ENCODE peak calls at places on chromosomes 6 and 20, in ten cellular contexts. L is heart right ventricle; D is naive thymus-derived CD4-positive, alpha-beta T cell; N is lower lobe of right lung; Y is HCT116; K is PC-9; W is lower leg skin; M is breast epithelium; Q is GM12865; A is tibial nerve. B is an unnamed sample.

GRCh38 chr20:33992923-33993799 is 550 bp upstream of the RALY start:
- DNase-seq in A (peak), Y (peak), L (peak), K (peak), Q (peak), N (peak), W (peak), M (peak), D (peak), B (peak)

GRCh38 chr6:10451828-10452509 is 37.1 kb upstream of the TFAP2A start:
- DNase-seq in M (peak), Y (peak), D (no peak), A (no peak), W (peak), N (peak), Q (no peak), K (peak), L (no peak), B (peak)

GRCh38 chr6:2183235-2183634 is 62.2 kb downstream of the GMDS start:
- DNase-seq in N (no peak), D (no peak), K (no peak), Y (no peak), L (no peak), M (no peak), Q (no peak), W (no peak), A (no peak), B (no peak)

GRCh38 chr6:42896178-42896719 is 16.8 kb downstream of the RPL7L1 start:
- DNase-seq in W (no peak), Q (no peak), N (no peak), M (no peak), L (no peak), D (no peak), A (no peak), K (no peak), Y (no peak), B (no peak)

GRCh38 chr20:52859156-52859887 is 112.8 kb upstream of the TSHZ2 start:
- DNase-seq in N (no peak), D (no peak), W (no peak), A (no peak), L (no peak), M (no peak), K (no peak), Y (no peak), Q (no peak), B (no peak)

GRCh38 chr6:158060447-158061360 is 79.0 kb downstream of the SYNJ2 start:
- DNase-seq in D (peak), W (peak), Y (no peak), K (peak), Q (no peak), M (peak), N (peak), A (peak), L (peak), B (peak)

GRCh38 chr6:75169689-75170088 is 36.2 kb downstream of the COL12A1 start:
- DNase-seq in D (no peak), N (no peak), W (no peak), L (no peak), M (no peak), Y (no peak), K (no peak), A (no peak), Q (no peak), B (no peak)

GRCh38 chr6:46271728-46272127 is 100.9 kb upstream of the ENPP5 start:
- DNase-seq in D (no peak), A (no peak), N (no peak), K (no peak), Q (no peak), Y (no peak), L (no peak), W (no peak), M (no peak), B (no peak)

GRCh38 chr6:75349262-75349984 is 64.8 kb upstream of the TMEM30A start:
- DNase-seq in W (no peak), L (peak), Q (peak), M (no peak), A (no peak), D (no peak), K (no peak), Y (no peak), N (peak), B (peak)

GRCh38 chr20:62119591-62120364 is 2.5 kb upstream of the LSM14B start:
- DNase-seq in A (no peak), L (peak), D (no peak), M (no peak), Y (no peak), N (peak), K (no peak), Q (no peak), W (no peak), B (peak)

GRCh38 chr20:1377341-1377871 is 15.4 kb downstream of the FKBP1A start:
- DNase-seq in Y (no peak), M (no peak), K (no peak), A (no peak), W (no peak), L (no peak), D (no peak), N (no peak), Q (peak), B (no peak)

GRCh38 chr20:36152266-36152665 is 2.3 kb upstream of the EPB41L1 start:
- DNase-seq in K (no peak), D (no peak), M (no peak), L (peak), W (no peak), Y (no peak), A (no peak), N (no peak), Q (no peak), B (no peak)

GRCh38 chr6:112579601-112580000 is 232.5 kb downstream of the RFPL4B start:
- DNase-seq in A (no peak), K (no peak), W (no peak), N (no peak), Q (no peak), Y (no peak), D (no peak), M (no peak), L (no peak), B (no peak)

GRCh38 chr6:33417127-33417902 is 592 bp downstream of the CUTA start:
- DNase-seq in D (no peak), Y (no peak), N (no peak), M (no peak), Q (peak), L (no peak), K (no peak), A (no peak), W (no peak), B (no peak)

GRCh38 chr20:10508060-10508459 is 73.0 kb downstream of the SLX4IP start:
- DNase-seq in D (no peak), Q (no peak), M (no peak), N (no peak), Y (peak), K (no peak), W (no peak), A (no peak), L (no peak), B (no peak)

GRCh38 chr6:105824732-105825131 is 261.4 kb upstream of the PRDM1 start:
- DNase-seq in K (no peak), L (no peak), M (no peak), A (no peak), D (no peak), Q (peak), W (no peak), N (no peak), Y (no peak), B (no peak)

GRCh38 chr20:1373614-1374013 is 19.2 kb downstream of the FKBP1A start:
- DNase-seq in D (no peak), M (no peak), L (no peak), K (no peak), Q (no peak), Y (no peak), A (no peak), N (no peak), W (no peak), B (no peak)

GRCh38 chr6:53566755-53567154 is 21.9 kb upstream of the GCLC start:
- DNase-seq in N (no peak), M (no peak), A (no peak), W (no peak), K (no peak), D (no peak), Y (no peak), Q (no peak), L (no peak), B (no peak)

GRCh38 chr20:46931699-46932098 is 37.1 kb downstream of the EYA2 start:
- DNase-seq in M (no peak), K (no peak), N (no peak), L (no peak), A (peak), D (no peak), Y (no peak), W (peak), Q (no peak), B (no peak)

GRCh38 chr20:44066645-44067606 is 120.1 kb downstream of the JPH2 start:
- DNase-seq in M (peak), L (no peak), W (peak), Q (no peak), Y (no peak), N (no peak), K (no peak), D (no peak), A (no peak), B (no peak)

GRCh38 chr6:146700078-146700686 is 101.4 kb downstream of the ADGB start:
- DNase-seq in N (no peak), K (peak), Y (peak), A (peak), D (peak), M (peak), Q (peak), L (no peak), W (peak), B (peak)

GRCh38 chr20:57790176-57790575 is 80.4 kb upstream of the PMEPA1 start:
- DNase-seq in Q (no peak), L (no peak), D (no peak), N (no peak), Y (no peak), W (no peak), M (no peak), A (no peak), K (no peak), B (peak)

GRCh38 chr6:139919107-139920026 is 544.9 kb upstream of the CITED2 start:
- DNase-seq in Q (no peak), L (no peak), N (no peak), W (no peak), Y (no peak), K (no peak), D (no peak), A (no peak), M (no peak), B (no peak)

GRCh38 chr20:20317195-20318113 is 50.5 kb upstream of the INSM1 start:
- DNase-seq in W (no peak), A (no peak), L (no peak), Q (peak), N (no peak), M (no peak), K (no peak), Y (no peak), D (no peak), B (peak)

GRCh38 chr20:3213226-3213625 is 3.9 kb downstream of the ITPA start:
- DNase-seq in N (no peak), K (no peak), A (no peak), Q (no peak), M (no peak), W (no peak), Y (no peak), L (no peak), D (no peak), B (no peak)

GRCh38 chr20:3209023-3209945 is at the start of gene ITPA:
- DNase-seq in M (no peak), W (peak), N (peak), K (peak), Q (peak), A (no peak), Y (no peak), D (peak), L (peak), B (peak)

GRCh38 chr20:3209946-3210317 is 634 bp downstream of the ITPA start:
- DNase-seq in A (no peak), Y (no peak), K (no peak), Q (peak), M (no peak), D (peak), W (no peak), L (no peak), N (no peak), B (no peak)

GRCh38 chr20:3210346-3210745 is 1.0 kb downstream of the ITPA start:
- DNase-seq in M (no peak), A (no peak), Y (no peak), K (no peak), L (no peak), N (no peak), D (no peak), Q (no peak), W (no peak), B (no peak)
- H3K4me3 ChIP-seq in M (peak), A (peak), Y (peak), K (peak), L (peak), N (peak), D (peak), Q (peak), W (no peak), B (peak)

DNA sequence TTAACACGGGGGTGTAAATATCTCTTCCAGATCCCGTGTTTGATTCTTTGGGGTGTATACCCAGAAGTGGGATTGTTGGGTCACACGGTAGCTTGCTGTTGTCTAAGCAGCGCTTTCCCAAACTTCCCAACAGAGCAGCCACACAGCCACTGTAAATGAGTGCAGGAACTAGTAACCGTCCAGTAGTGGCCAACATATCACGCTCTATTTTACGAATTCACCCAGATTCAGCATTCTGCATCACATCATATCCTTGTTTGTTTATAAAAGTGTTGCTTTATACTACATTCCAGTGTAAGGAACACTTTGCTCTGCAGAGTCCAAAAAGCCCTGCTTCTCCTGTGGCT is 216.1 kb upstream of the ECI2 start:
- DNase-seq in M (no peak), A (no peak), L (no peak), K (no peak), Q (no peak), Y (no peak), W (no peak), D (no peak), N (no peak), B (no peak)
- H3K4me3 ChIP-seq in M (peak), A (peak), L (peak), K (peak), Q (no peak), Y (peak), W (no peak), D (no peak), N (no peak), B (no peak)

GRCh38 chr6:170087946-170088348 is 202.9 kb downstream of the DLL1 start:
- DNase-seq in N (peak), L (no peak), K (no peak), A (no peak), Y (no peak), M (no peak), Q (peak), W (no peak), D (peak), B (peak)
- H3K4me3 ChIP-seq in N (peak), L (peak), K (no peak), A (peak), Y (no peak), M (no peak), Q (peak), W (no peak), D (peak), B (peak)

GRCh38 chr6:52489881-52490280 is 69.7 kb downstream of the EFHC1 start:
- DNase-seq in N (no peak), A (no peak), Q (no peak), M (no peak), K (no peak), W (no peak), Y (no peak), D (no peak), L (no peak), B (no peak)
- H3K4me3 ChIP-seq in N (no peak), A (no peak), Q (no peak), M (no peak), K (no peak), W (no peak), Y (no peak), D (no peak), L (no peak), B (no peak)

GRCh38 chr6:45215759-45216158 is 112.4 kb upstream of the RUNX2 start:
- DNase-seq in A (no peak), W (no peak), D (no peak), K (no peak), N (no peak), M (no peak), Y (no peak), Q (no peak), L (no peak), B (no peak)
- H3K4me3 ChIP-seq in A (no peak), W (no peak), D (no peak), K (no peak), N (no peak), M (no peak), Y (no peak), Q (no peak), L (no peak), B (no peak)

GRCh38 chr6:164184410-164184809 is 769.9 kb downstream of the QKI start:
- DNase-seq in Y (no peak), N (no peak), D (no peak), W (no peak), M (no peak), K (no peak), A (no peak), L (no peak), Q (no peak), B (no peak)
- H3K4me3 ChIP-seq in Y (no peak), N (no peak), D (no peak), W (no peak), M (no peak), K (no peak), A (no peak), L (no peak), Q (no peak), B (no peak)

DNA sequence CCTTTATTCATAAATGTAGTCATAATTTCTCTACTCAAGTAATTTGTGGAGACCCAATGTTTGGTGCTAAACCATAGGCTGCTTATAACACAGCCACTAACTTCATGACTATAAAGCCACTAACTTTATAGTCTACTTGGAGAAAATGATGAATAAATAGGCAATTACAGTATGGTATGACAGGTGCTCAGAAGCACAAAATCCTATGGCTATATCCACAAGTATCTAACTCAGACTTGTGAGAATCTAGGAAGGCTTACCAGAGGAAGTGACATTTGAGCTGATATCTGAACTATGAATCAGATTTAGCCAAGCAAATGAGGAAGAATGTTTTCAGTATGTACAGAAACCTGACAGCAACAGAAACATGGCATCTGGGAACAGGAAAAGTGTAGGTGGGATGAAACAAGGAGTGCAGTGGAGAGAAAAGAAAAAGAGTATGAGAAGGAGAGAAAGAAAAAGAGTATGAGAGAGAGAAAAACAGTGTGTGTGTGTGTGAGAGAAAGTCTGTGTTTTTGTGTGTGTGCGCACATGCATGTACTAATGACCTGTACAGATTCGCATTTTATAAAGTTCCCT is 59.9 kb downstream of the REV3L start:
- DNase-seq in N (no peak), D (no peak), Y (no peak), W (no peak), Q (no peak), M (no peak), K (no peak), L (no peak), A (no peak), B (no peak)
- H3K4me3 ChIP-seq in N (no peak), D (no peak), Y (no peak), W (no peak), Q (no peak), M (no peak), K (no peak), L (no peak), A (no peak), B (no peak)

DNA sequence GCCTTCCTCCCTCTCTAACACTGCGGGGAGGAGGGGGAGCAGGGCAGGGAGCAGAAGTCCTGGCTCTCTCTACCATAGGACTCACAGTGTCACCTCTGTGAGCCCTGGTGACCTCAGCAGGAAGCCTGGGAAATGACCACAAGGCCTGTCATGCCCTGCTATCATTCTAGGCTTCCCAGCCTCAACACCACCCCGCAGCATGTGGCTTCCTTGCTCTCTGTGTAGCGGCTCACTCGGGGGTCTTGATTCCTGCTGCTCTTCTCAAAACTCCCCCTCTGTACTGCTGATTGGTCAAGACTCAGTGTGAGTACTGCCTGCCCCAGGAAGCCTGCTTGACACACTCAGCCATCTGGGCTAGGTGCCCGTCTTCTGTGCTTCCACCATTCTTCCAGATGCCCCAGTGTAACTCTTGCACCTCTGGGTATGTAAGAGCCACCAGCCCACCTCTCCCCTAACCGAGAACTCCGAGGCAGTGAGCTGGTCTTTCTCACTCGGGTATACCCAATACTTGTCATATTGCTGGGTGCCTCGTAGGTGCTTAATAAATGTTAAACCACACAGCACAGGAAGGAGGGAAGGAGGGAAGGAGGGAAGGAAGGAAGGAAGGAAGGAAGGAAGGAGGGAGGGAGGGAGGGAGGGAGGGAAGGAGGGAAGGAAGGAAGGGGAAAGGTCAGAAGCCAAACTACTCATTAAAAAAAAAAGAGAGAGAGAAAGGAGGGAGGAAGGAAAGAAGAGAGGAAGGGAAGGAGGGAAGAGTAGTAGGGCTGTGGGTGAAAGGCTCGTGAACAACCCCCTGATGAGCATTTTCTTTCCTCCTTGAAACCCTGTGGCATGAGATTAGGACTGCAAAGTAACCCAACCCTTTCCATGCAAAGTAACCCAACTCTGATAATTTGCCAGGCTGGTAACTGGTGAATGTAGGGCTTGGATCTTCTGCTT is 5.0 kb downstream of the MDFI start:
- DNase-seq in K (no peak), L (no peak), W (no peak), Y (no peak), D (no peak), M (no peak), A (no peak), N (peak), Q (no peak), B (no peak)
- H3K4me3 ChIP-seq in K (no peak), L (no peak), W (no peak), Y (no peak), D (no peak), M (no peak), A (no peak), N (no peak), Q (no peak), B (no peak)